ENCODE peak calls at places on chromosome 6, in four cellular contexts. One of them, this sample, is unnamed.

GRCh38 chr6:79878142-79878748 is 69.1 kb downstream of the ELOVL4 start:
- DNase-seq in A549: no peak
- DNase-seq in endothelial cell of umbilical vein: no peak
- DNase-seq in WTC11: no peak
- DNase-seq in this sample: no peak

GRCh38 chr6:81814365-81815109 is 62.1 kb upstream of the TENT5A start:
- DNase-seq in A549: no peak
- DNase-seq in endothelial cell of umbilical vein: no peak
- DNase-seq in WTC11: no peak
- DNase-seq in this sample: no peak

GRCh38 chr6:90168693-90169131 is 127.9 kb downstream of the BACH2 start:
- DNase-seq in A549: no peak
- DNase-seq in endothelial cell of umbilical vein: no peak
- DNase-seq in WTC11: no peak
- DNase-seq in this sample: no peak

GRCh38 chr6:41442800-41443501 is 103.2 kb upstream of the FOXP4 start:
- DNase-seq in A549: no peak
- DNase-seq in endothelial cell of umbilical vein: no peak
- DNase-seq in WTC11: peak; percentile 86
- DNase-seq in this sample: peak; percentile 73

GRCh38 chr6:37696220-37696840 is 1.4 kb downstream of the MDGA1 start:
- DNase-seq in A549: no peak
- DNase-seq in endothelial cell of umbilical vein: peak; percentile 24
- DNase-seq in WTC11: peak; percentile 45
- DNase-seq in this sample: no peak

GRCh38 chr6:37058084-37058586 is 52.7 kb downstream of the FGD2 start:
- DNase-seq in A549: no peak
- DNase-seq in endothelial cell of umbilical vein: no peak
- DNase-seq in WTC11: no peak
- DNase-seq in this sample: peak; percentile 58

GRCh38 chr6:139641412-139641811 is 267.0 kb upstream of the CITED2 start:
- DNase-seq in A549: no peak
- DNase-seq in endothelial cell of umbilical vein: no peak
- DNase-seq in WTC11: no peak
- DNase-seq in this sample: no peak

GRCh38 chr6:90214461-90214860 is 82.2 kb downstream of the BACH2 start:
- DNase-seq in A549: no peak
- DNase-seq in endothelial cell of umbilical vein: no peak
- DNase-seq in WTC11: no peak
- DNase-seq in this sample: no peak

GRCh38 chr6:2764610-2765165 is 505 bp upstream of the WRNIP1 start:
- DNase-seq in A549: peak; percentile 47
- DNase-seq in endothelial cell of umbilical vein: no peak
- DNase-seq in WTC11: no peak
- DNase-seq in this sample: peak; percentile 60

GRCh38 chr6:2498224-2498623 is 252.5 kb downstream of the MYLK4 start:
- DNase-seq in A549: no peak
- DNase-seq in endothelial cell of umbilical vein: peak; percentile 63
- DNase-seq in WTC11: no peak
- DNase-seq in this sample: no peak

GRCh38 chr6:136539967-136540366 is 10.3 kb downstream of the MAP7 start:
- DNase-seq in A549: no peak
- DNase-seq in endothelial cell of umbilical vein: no peak
- DNase-seq in WTC11: no peak
- DNase-seq in this sample: no peak

GRCh38 chr6:71395731-71396409 is 107.3 kb downstream of the OGFRL1 start:
- DNase-seq in A549: no peak
- DNase-seq in endothelial cell of umbilical vein: no peak
- DNase-seq in WTC11: no peak
- DNase-seq in this sample: no peak

GRCh38 chr6:81838031-81838430 is 85.5 kb upstream of the TENT5A start:
- DNase-seq in A549: peak; percentile 4
- DNase-seq in endothelial cell of umbilical vein: no peak
- DNase-seq in WTC11: no peak
- DNase-seq in this sample: no peak

GRCh38 chr6:144220031-144220790 is 64.9 kb upstream of the UTRN start:
- DNase-seq in A549: no peak
- DNase-seq in endothelial cell of umbilical vein: no peak
- DNase-seq in WTC11: no peak
- DNase-seq in this sample: no peak

GRCh38 chr6:15551798-15552197 is 111.0 kb downstream of the DTNBP1 start:
- DNase-seq in A549: no peak
- DNase-seq in endothelial cell of umbilical vein: peak; percentile 92
- DNase-seq in WTC11: no peak
- DNase-seq in this sample: no peak

GRCh38 chr6:108966855-108967755 is 118.9 kb downstream of the ARMC2 start:
- DNase-seq in A549: no peak
- DNase-seq in endothelial cell of umbilical vein: peak; percentile 28
- DNase-seq in WTC11: peak; percentile 47
- DNase-seq in this sample: no peak

GRCh38 chr6:25726122-25726911 is 28.2 kb upstream of the SLC17A4 start:
- DNase-seq in A549: no peak
- DNase-seq in endothelial cell of umbilical vein: no peak
- DNase-seq in WTC11: no peak
- DNase-seq in this sample: peak; percentile 70

GRCh38 chr6:38973178-38974057 is 75.2 kb upstream of the GLP1R start:
- DNase-seq in A549: peak; percentile 33
- DNase-seq in endothelial cell of umbilical vein: peak; percentile 76
- DNase-seq in WTC11: no peak
- DNase-seq in this sample: peak; percentile 58

GRCh38 chr6:54876365-54876764 is 29.8 kb downstream of the FAM83B start:
- DNase-seq in A549: no peak
- DNase-seq in endothelial cell of umbilical vein: no peak
- DNase-seq in WTC11: no peak
- DNase-seq in this sample: no peak

GRCh38 chr6:119454694-119455093 is 105.1 kb upstream of the MAN1A1 start:
- DNase-seq in A549: no peak
- DNase-seq in endothelial cell of umbilical vein: no peak
- DNase-seq in WTC11: no peak
- DNase-seq in this sample: no peak

GRCh38 chr6:24918641-24919403 is 16.9 kb downstream of the RIPOR2 start:
- DNase-seq in A549: no peak
- DNase-seq in endothelial cell of umbilical vein: no peak
- DNase-seq in WTC11: peak; percentile 18
- DNase-seq in this sample: no peak

GRCh38 chr6:54361188-54361587 is 52.9 kb downstream of the TINAG start:
- DNase-seq in A549: no peak
- DNase-seq in endothelial cell of umbilical vein: no peak
- DNase-seq in WTC11: no peak
- DNase-seq in this sample: no peak

GRCh38 chr6:20853828-20854227 is 319.6 kb downstream of the CDKAL1 start:
- DNase-seq in A549: no peak
- DNase-seq in endothelial cell of umbilical vein: no peak
- DNase-seq in WTC11: no peak
- DNase-seq in this sample: no peak

GRCh38 chr6:108174371-108175175 is 8.8 kb downstream of the NR2E1 start:
- DNase-seq in A549: no peak
- DNase-seq in endothelial cell of umbilical vein: no peak
- DNase-seq in WTC11: peak; percentile 82
- DNase-seq in this sample: no peak

GRCh38 chr6:105603779-105604592 is 201.1 kb upstream of the PREP start:
- DNase-seq in A549: no peak
- DNase-seq in endothelial cell of umbilical vein: no peak
- DNase-seq in WTC11: no peak
- DNase-seq in this sample: no peak

GRCh38 chr6:157228421-157229218 is 94.7 kb downstream of the TMEM242 start:
- DNase-seq in A549: no peak
- DNase-seq in endothelial cell of umbilical vein: no peak
- DNase-seq in WTC11: no peak
- DNase-seq in this sample: peak; percentile 54

GRCh38 chr6:116387374-116387773 is 16.6 kb downstream of the DSE start:
- DNase-seq in A549: no peak
- DNase-seq in endothelial cell of umbilical vein: peak; percentile 43
- DNase-seq in WTC11: no peak
- DNase-seq in this sample: no peak

GRCh38 chr6:148451690-148452089 is 109.1 kb downstream of the SASH1 start:
- DNase-seq in A549: no peak
- DNase-seq in endothelial cell of umbilical vein: no peak
- DNase-seq in WTC11: no peak
- DNase-seq in this sample: no peak

DNA sequence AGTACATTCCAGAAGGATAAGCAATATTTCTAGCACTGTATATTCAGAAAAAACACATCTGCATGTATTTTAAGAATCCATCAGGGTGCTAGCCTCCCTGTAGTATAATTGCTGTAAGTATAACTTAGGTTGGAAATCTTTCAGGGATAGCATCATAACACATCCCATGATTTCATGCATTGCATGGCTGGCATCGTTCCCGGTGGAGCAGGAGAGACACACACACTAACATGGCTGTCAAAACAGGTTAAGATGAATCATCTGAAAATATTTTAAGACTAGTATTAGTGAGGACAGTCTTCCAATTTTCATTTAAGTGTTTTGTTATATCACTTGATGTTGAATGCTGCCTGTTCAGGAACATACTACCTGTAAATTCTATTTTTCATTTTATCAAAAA is 32.1 kb upstream of the CENPW start:
- DNase-seq in A549: no peak
- DNase-seq in endothelial cell of umbilical vein: peak; percentile 32
- DNase-seq in WTC11: no peak
- DNase-seq in this sample: no peak
- TF ChIP-seq JUN in A549: no peak
- TF ChIP-seq JUN in endothelial cell of umbilical vein: no peak
- TF ChIP-seq JUN in WTC11: no peak
- TF ChIP-seq JUN in this sample: no peak

DNA sequence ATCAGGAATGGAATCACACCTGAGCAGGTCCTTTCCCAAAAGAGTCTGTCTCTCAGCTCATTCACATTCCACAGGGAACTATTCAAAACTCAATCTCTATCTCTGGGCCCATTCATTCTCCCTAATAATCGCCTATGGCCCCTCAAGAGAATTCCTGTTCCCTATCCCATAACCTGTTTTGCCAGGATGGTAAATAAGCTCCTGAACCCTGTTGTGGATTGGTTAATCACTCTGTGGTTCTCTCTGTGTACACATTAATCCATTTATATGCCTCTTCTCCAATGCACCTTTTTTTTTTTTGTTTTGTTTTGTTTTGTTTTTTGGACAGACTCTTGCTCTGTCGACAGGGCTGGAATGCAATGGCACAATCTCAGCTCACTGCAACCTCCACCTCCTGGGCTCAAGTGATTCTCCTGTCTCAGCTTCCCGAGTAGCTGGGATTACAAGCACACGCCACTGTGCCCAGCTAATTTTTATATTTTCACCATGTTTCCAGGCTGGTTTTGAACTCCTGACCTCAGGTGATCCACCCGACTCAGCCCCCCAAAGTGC is 17.2 kb upstream of the KIFC1 start:
- DNase-seq in A549: no peak
- DNase-seq in endothelial cell of umbilical vein: no peak
- DNase-seq in WTC11: no peak
- DNase-seq in this sample: no peak
- TF ChIP-seq JUN in A549: no peak
- TF ChIP-seq JUN in endothelial cell of umbilical vein: no peak
- TF ChIP-seq JUN in WTC11: no peak
- TF ChIP-seq JUN in this sample: no peak

DNA sequence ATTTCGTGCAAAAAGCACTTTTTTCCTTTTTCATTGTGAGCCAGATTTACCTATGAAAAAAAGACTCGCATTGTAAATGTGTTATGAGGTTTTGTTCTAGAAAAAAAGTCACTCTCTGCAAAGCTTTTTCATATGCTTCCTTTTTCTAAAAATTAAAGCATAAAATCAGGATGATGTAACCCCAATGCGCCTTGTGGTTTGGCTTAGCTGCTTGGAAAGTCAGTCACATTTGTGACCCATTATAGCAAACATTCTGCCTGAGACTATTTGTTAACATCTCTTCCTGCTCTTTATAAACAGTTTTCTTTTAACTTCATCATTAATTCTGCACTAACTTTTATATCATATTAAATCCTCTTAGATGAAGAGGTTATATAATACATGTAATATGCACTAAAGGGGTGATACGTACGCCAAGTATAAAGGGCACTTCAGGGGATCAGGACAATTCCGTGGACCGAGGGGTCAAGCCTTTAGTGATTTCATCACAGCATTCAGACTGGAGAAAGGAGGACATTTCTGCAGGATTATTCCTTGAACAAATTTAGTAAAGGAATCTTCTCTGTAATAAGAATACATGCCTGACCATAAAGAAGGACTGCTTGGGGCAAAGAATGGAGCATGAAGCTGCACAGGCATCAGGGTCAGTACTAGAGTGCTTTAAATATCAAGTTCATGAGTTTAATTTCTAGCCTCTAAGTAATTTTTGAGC is 48.1 kb upstream of the SMLR1 start:
- DNase-seq in A549: no peak
- DNase-seq in endothelial cell of umbilical vein: no peak
- DNase-seq in WTC11: no peak
- DNase-seq in this sample: no peak
- TF ChIP-seq JUN in A549: no peak
- TF ChIP-seq JUN in endothelial cell of umbilical vein: no peak
- TF ChIP-seq JUN in WTC11: no peak
- TF ChIP-seq JUN in this sample: no peak

GRCh38 chr6:122838060-122838780 is 49.2 kb downstream of the SMPDL3A start:
- DNase-seq in A549: peak; percentile 10
- DNase-seq in endothelial cell of umbilical vein: peak; percentile 17
- DNase-seq in WTC11: no peak
- DNase-seq in this sample: no peak
- TF ChIP-seq JUN in A549: no peak
- TF ChIP-seq JUN in endothelial cell of umbilical vein: no peak
- TF ChIP-seq JUN in WTC11: no peak
- TF ChIP-seq JUN in this sample: no peak

This sample was measured in K562.